ENCODE peak calls at places on chromosomes 13 and 19, in eight cellular contexts. T is cardiac fibroblast, O is bronchial epithelial cell, N is stomach, E is fibroblast of mammary gland, X is PC-3, P is heart left ventricle, C is AG04449. A is an unnamed sample.

GRCh38 chr13:21176195-21176981 is at the start of the genes MRPL57 and SKA3:
- DNase-seq in T (peak), O (peak), N (peak), E (peak), X (peak), P (peak), C (peak), A (peak)

GRCh38 chr13:35857769-35858168 is 273.4 kb downstream of the DCLK1 start:
- DNase-seq in T (peak), O (no peak), N (no peak), E (no peak), X (no peak), P (no peak), C (no peak), A (no peak)

GRCh38 chr19:49840321-49840720 is 10.6 kb upstream of the PTOV1 start:
- DNase-seq in T (no peak), O (no peak), N (no peak), E (no peak), X (no peak), P (no peak), C (no peak), A (no peak)

GRCh38 chr13:20395061-20395916 is 130.4 kb downstream of the CRYL1 start:
- DNase-seq in T (no peak), O (no peak), N (peak), E (no peak), X (peak), P (no peak), C (no peak), A (no peak)

GRCh38 chr19:39631178-39631577 is 24.5 kb upstream of the LGALS16 start:
- DNase-seq in T (no peak), O (peak), N (no peak), E (no peak), X (no peak), P (no peak), C (no peak), A (peak)

GRCh38 chr19:13865578-13866462 is 11.1 kb upstream of the NANOS3 start:
- DNase-seq in T (no peak), O (no peak), N (no peak), E (no peak), X (no peak), P (peak), C (no peak), A (no peak)

GRCh38 chr19:47658431-47659383 is 49.8 kb downstream of the BICRA start:
- DNase-seq in T (no peak), O (no peak), N (peak), E (peak), X (no peak), P (no peak), C (no peak), A (no peak)

GRCh38 chr13:35923347-35923746 is 207.8 kb downstream of the DCLK1 start:
- DNase-seq in T (peak), O (peak), N (no peak), E (peak), X (peak), P (peak), C (no peak), A (peak)

GRCh38 chr13:30679483-30680330 is 55.6 kb upstream of the ALOX5AP start:
- DNase-seq in T (peak), O (peak), N (no peak), E (peak), X (peak), P (no peak), C (no peak), A (peak)

GRCh38 chr19:44512326-44513298 is 12.3 kb upstream of the ZNF180 start:
- DNase-seq in T (peak), O (peak), N (no peak), E (peak), X (peak), P (no peak), C (no peak), A (peak)

GRCh38 chr13:30880756-30881155 is 25.3 kb upstream of the MEDAG start:
- DNase-seq in T (peak), O (peak), N (no peak), E (peak), X (peak), P (no peak), C (peak), A (peak)

GRCh38 chr19:45164577-45165335 is 4.0 kb upstream of the NKPD1 start:
- DNase-seq in T (peak), O (peak), N (peak), E (peak), X (no peak), P (peak), C (peak), A (peak)

GRCh38 chr19:36246006-36246391 is 31.1 kb downstream of the ZNF146 start:
- DNase-seq in T (peak), O (no peak), N (no peak), E (peak), X (no peak), P (no peak), C (no peak), A (peak)
- H3K4me3 ChIP-seq in T (no peak), O (no peak), N (peak), E (peak), X (no peak), P (peak), C (peak), A (peak)

GRCh38 chr13:109697936-109698335 is 88.4 kb downstream of the IRS2 start:
- DNase-seq in T (no peak), O (no peak), N (no peak), E (no peak), X (no peak), P (no peak), C (no peak), A (no peak)
- TF ChIP-seq CTCF in T (no peak), O (no peak), N (no peak), E (no peak), X (no peak), P (no peak), C (no peak), A (no peak)

GRCh38 chr19:1017115-1017905 is 3.6 kb downstream of the TMEM259 start:
- DNase-seq in T (no peak), O (peak), N (peak), E (no peak), X (peak), P (no peak), C (no peak), A (peak)
- H3K4me3 ChIP-seq in T (peak), O (peak), N (no peak), E (no peak), X (peak), P (peak), C (peak), A (peak)

GRCh38 chr13:110511509-110512181 is 49.9 kb downstream of the RAB20 start:
- DNase-seq in T (no peak), O (no peak), N (no peak), E (no peak), X (no peak), P (no peak), C (no peak), A (no peak)
- TF ChIP-seq CTCF in T (no peak), O (no peak), N (no peak), E (no peak), X (no peak), P (no peak), C (no peak), A (no peak)

GRCh38 chr19:6718111-6718740 is 2.2 kb downstream of the C3 start:
- DNase-seq in T (no peak), O (no peak), N (no peak), E (no peak), X (no peak), P (no peak), C (no peak), A (no peak)
- H3K4me3 ChIP-seq in T (no peak), O (no peak), N (no peak), E (no peak), X (no peak), P (no peak), C (no peak), A (no peak)

GRCh38 chr13:43359536-43359935 is 336.1 kb downstream of the DNAJC15 start:
- DNase-seq in T (no peak), O (no peak), N (no peak), E (no peak), X (no peak), P (no peak), C (no peak), A (no peak)

GRCh38 chr13:43357435-43358065 is 334.2 kb downstream of the DNAJC15 start:
- DNase-seq in T (no peak), O (no peak), N (no peak), E (no peak), X (no peak), P (peak), C (no peak), A (no peak)

GRCh38 chr13:43355774-43356173 is 332.4 kb downstream of the DNAJC15 start:
- DNase-seq in T (no peak), O (no peak), N (no peak), E (no peak), X (no peak), P (no peak), C (no peak), A (no peak)

GRCh38 chr13:43354147-43354945 is 331.0 kb downstream of the DNAJC15 start:
- DNase-seq in T (no peak), O (no peak), N (no peak), E (no peak), X (no peak), P (no peak), C (no peak), A (no peak)

DNA sequence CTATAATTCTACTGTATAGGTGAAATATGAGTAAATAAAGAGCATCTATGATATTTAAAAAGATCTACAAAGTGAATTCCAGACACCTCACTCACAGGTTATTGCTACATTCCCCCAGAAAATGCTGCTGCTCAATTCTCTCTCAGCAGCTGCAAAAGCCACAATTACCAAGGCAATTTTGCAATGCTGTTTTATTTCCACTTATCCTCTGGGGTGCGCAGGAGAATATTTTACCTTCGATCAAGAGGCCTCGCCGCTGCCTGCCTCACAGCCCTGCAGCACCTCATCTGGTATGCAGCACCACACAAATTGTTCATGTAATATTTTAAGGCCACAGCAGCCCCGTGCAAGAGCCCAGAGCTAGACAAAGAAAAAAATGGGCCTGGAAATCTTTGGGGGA is 333.2 kb downstream of the DNAJC15 start:
- DNase-seq in T (peak), O (peak), N (no peak), E (peak), X (no peak), P (no peak), C (no peak), A (peak)
- TF ChIP-seq CTCF in T (no peak), O (no peak), N (no peak), E (no peak), X (no peak), P (no peak), C (no peak), A (no peak)

GRCh38 chr19:808176-808741 is 11.0 kb downstream of the PTBP1 start:
- DNase-seq in T (no peak), O (no peak), N (no peak), E (no peak), X (no peak), P (no peak), C (no peak), A (no peak)
- H3K4me3 ChIP-seq in T (no peak), O (no peak), N (no peak), E (no peak), X (no peak), P (no peak), C (no peak), A (no peak)

DNA sequence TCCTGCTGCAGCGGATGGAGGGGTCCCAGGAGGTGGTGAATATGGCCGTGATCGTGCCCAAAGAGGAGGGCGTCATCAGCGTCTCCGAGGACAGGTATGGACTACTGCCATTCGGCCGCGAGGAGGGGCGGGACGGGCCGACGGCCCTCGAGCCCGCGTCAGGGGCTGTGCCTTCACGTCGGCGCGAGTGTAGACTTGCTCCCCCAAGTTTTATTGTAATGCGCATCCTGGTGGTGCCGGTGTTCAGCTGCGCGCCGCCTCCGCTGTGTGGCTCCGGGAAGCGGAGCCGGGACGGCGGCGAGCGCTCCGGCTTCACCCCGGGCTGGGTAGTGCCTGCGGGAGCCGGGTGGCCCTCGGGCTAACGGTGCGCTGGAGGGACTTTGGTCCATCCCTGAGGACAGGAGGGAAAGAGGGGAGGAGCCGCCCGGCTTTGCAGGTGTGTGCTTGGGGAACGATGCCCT is 499 bp downstream of the WDFY2 start:
- DNase-seq in T (peak), O (peak), N (peak), E (peak), X (peak), P (no peak), C (no peak), A (peak)
- TF ChIP-seq CTCF in T (no peak), O (peak), N (no peak), E (no peak), X (no peak), P (peak), C (peak), A (peak)

GRCh38 chr19:31334849-31335624 is 14.2 kb downstream of the TSHZ3 start:
- DNase-seq in T (peak), O (peak), N (peak), E (peak), X (no peak), P (no peak), C (no peak), A (peak)
- H3K4me3 ChIP-seq in T (no peak), O (no peak), N (no peak), E (no peak), X (no peak), P (no peak), C (no peak), A (no peak)

GRCh38 chr19:1121395-1121794 is 17.6 kb downstream of the GPX4 start:
- DNase-seq in T (no peak), O (no peak), N (no peak), E (no peak), X (no peak), P (no peak), C (no peak), A (no peak)

GRCh38 chr19:1122972-1123363 is 19.2 kb downstream of the GPX4 start:
- DNase-seq in T (peak), O (peak), N (peak), E (peak), X (peak), P (no peak), C (no peak), A (peak)

GRCh38 chr19:1123381-1123780 is 19.6 kb downstream of the GPX4 start:
- DNase-seq in T (no peak), O (no peak), N (no peak), E (no peak), X (no peak), P (no peak), C (no peak), A (no peak)

GRCh38 chr19:1123885-1124677 is 20.3 kb downstream of the GPX4 start:
- DNase-seq in T (no peak), O (no peak), N (no peak), E (no peak), X (no peak), P (no peak), C (no peak), A (no peak)

DNA sequence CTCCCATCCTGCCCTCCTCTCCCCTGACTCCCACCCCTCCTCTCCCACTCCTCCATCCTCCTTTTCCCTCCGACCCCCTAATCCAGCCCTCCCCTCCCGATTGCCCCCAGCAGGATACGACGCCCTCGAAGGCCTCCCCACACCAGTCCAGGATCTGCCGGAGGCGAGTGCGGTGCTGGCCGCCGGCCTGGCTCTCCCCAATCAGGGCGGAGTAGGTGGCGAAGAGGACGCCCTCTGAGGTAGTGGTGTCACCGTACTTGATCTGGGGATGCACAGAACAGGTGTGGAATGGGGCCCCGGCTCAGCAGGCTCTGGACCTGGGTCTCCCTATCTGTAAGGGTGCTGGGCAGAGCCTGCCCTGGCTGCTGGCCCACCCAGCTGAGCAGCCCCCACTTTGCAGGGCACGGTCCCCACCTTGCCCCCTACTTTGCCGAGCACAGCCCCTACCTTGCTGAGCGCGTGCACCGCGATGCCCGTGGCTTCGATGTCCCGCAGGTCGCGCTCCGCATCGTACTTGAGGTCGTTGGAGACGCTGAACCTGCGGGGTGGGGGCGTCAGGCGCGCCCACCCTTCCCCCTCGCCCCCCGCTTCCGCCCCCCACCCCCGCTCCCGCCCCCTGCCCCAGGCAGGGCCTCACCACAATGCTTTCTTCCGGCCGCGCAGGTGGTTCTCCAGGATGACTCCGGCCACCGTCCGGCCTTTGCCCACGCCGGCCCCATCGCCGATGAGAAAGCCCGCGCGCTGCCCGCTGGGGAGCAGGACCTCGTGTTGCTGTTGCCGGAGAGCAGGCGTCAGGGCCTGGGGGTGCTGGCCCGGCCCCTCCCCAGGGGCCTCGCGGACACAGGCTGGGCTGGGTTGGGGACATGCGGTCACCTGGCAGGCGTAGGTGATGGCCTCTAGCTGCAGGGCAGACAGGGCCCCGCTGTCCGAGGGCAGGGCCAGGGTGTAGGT is 18.5 kb downstream of the GPX4 start:
- DNase-seq in T (no peak), O (no peak), N (no peak), E (no peak), X (no peak), P (no peak), C (no peak), A (no peak)
- TF ChIP-seq CTCF in T (no peak), O (no peak), N (no peak), E (no peak), X (no peak), P (no peak), C (no peak), A (no peak)